ENCODE peak calls at places on chromosomes 3 and 15, in four cellular contexts. E is OCI-LY7, K is astrocyte, W is mesenchymal stem cell. U is an unnamed sample.
A peak's percentile ranks its signal among the peaks of the same experiment; 100 is the strongest.

GRCh38 chr3:69009559-69010410 is 3.7 kb downstream of the EOGT start:
- DNase-seq in W (peak; percentile 38), E (no peak), K (peak; percentile 95), U (peak; percentile 92)

GRCh38 chr3:73399106-73399505 is 225.6 kb downstream of the PDZRN3 start:
- DNase-seq in K (no peak), W (peak; percentile 58), E (no peak), U (no peak)

GRCh38 chr3:178439504-178439903 is 96.7 kb upstream of the KCNMB2 start:
- DNase-seq in K (peak; percentile 57), W (peak; percentile 82), E (no peak), U (peak; percentile 24)

GRCh38 chr3:175287361-175287963 is 428.3 kb downstream of the NAALADL2 start:
- DNase-seq in K (no peak), W (peak; percentile 6), E (no peak), U (no peak)

GRCh38 chr3:150783920-150784746 is 21.2 kb upstream of the SIAH2 start:
- DNase-seq in E (no peak), K (peak; percentile 8), W (no peak), U (no peak)

GRCh38 chr15:92161039-92161670 is 232.5 kb upstream of the ST8SIA2 start:
- DNase-seq in E (peak; percentile 42), K (no peak), W (no peak), U (no peak)

GRCh38 chr3:33131328-33132018 is 17.7 kb downstream of the CRTAP start:
- DNase-seq in K (peak; percentile 58), W (peak; percentile 67), E (peak; percentile 68), U (peak; percentile 96)

GRCh38 chr3:136142592-136142991 is 53.5 kb downstream of the MSL2 start:
- DNase-seq in E (no peak), K (peak; percentile 91), W (peak; percentile 77), U (peak; percentile 72)

GRCh38 chr3:138834359-138835176 is at the start of gene PIK3CB:
- DNase-seq in W (peak; percentile 76), K (peak; percentile 64), E (peak; percentile 89), U (peak; percentile 93)

GRCh38 chr15:82393671-82394070 is 35.9 kb upstream of the GOLGA6L9 start:
- DNase-seq in W (peak; percentile 18), K (peak; percentile 89), E (no peak), U (no peak)

GRCh38 chr15:91472316-91472756 is 372.3 kb downstream of the SV2B start:
- DNase-seq in E (no peak), K (peak; percentile 8), W (no peak), U (no peak)

GRCh38 chr3:146156801-146157310 is 4.1 kb downstream of the PLOD2 start:
- DNase-seq in E (no peak), K (no peak), W (no peak), U (no peak)

GRCh38 chr15:101192081-101192480 is 59.8 kb downstream of the CHSY1 start:
- DNase-seq in E (no peak), K (no peak), W (no peak), U (no peak)

GRCh38 chr3:54676087-54676486 is 251.8 kb downstream of the LRTM1 start:
- DNase-seq in K (no peak), E (no peak), W (no peak), U (no peak)

GRCh38 chr3:17995769-17996168 is 253.3 kb upstream of the TBC1D5 start:
- DNase-seq in K (no peak), E (no peak), W (no peak), U (no peak)

GRCh38 chr15:89197503-89197971 is 23.8 kb downstream of the RLBP1 start:
- DNase-seq in K (no peak), E (no peak), W (no peak), U (peak; percentile 82)

GRCh38 chr15:68572921-68573320 is 5.9 kb upstream of the CORO2B start:
- DNase-seq in W (no peak), K (no peak), E (no peak), U (no peak)

GRCh38 chr15:73709671-73710070 is 25.5 kb downstream of the CD276 start:
- DNase-seq in K (no peak), E (no peak), W (no peak), U (no peak)

GRCh38 chr15:64858136-64858535 is 16.4 kb downstream of the PLEKHO2 start:
- DNase-seq in E (no peak), W (no peak), K (no peak), U (no peak)

GRCh38 chr3:113147608-113148306 is 63.6 kb upstream of the BOC start:
- DNase-seq in E (no peak), W (no peak), K (no peak), U (no peak)

GRCh38 chr3:95356764-95357501 is 1294.1 kb downstream of the NSUN3 start:
- DNase-seq in K (no peak), W (no peak), E (no peak), U (no peak)

GRCh38 chr15:68311464-68311835 is 33.9 kb downstream of the FEM1B start:
- DNase-seq in K (no peak), W (no peak), E (no peak), U (no peak)

GRCh38 chr3:52436500-52437106 is 8.3 kb downstream of the SEMA3G start:
- DNase-seq in E (no peak), W (peak; percentile 62), K (no peak), U (no peak)

GRCh38 chr3:197308591-197308990 is 10.2 kb upstream of the DLG1 start:
- DNase-seq in W (peak; percentile 89), K (peak; percentile 92), E (no peak), U (no peak)

GRCh38 chr3:190721330-190721729 is 141.2 kb downstream of the GMNC start:
- DNase-seq in E (peak; percentile 73), W (no peak), K (no peak), U (no peak)

GRCh38 chr3:167466961-167467360 is 6.9 kb downstream of the SERPINI2 start:
- DNase-seq in E (no peak), K (no peak), W (no peak), U (no peak)

GRCh38 chr15:44535509-44536297 is 1.2 kb upstream of the EIF3J start:
- DNase-seq in K (no peak), W (no peak), E (peak; percentile 42), U (peak; percentile 53)

GRCh38 chr15:67187351-67187854 is 67.1 kb downstream of the AAGAB start:
- DNase-seq in K (no peak), E (no peak), W (no peak), U (no peak)

GRCh38 chr15:96218623-96219465 is 111.7 kb upstream of the NR2F2 start:
- DNase-seq in K (no peak), W (no peak), E (no peak), U (no peak)

GRCh38 chr15:62783303-62783957 is 259.1 kb upstream of the TPM1 start:
- DNase-seq in W (peak; percentile 87), E (no peak), K (peak; percentile 90), U (no peak)

GRCh38 chr3:41580274-41580959 is 381.1 kb downstream of the CTNNB1 start:
- DNase-seq in K (no peak), W (no peak), E (peak; percentile 21), U (peak; percentile 21)

GRCh38 chr3:175057406-175057805 is 198.3 kb downstream of the NAALADL2 start:
- DNase-seq in E (no peak), W (no peak), K (no peak), U (no peak)

GRCh38 chr15:99187886-99188285 is 61.5 kb downstream of the TTC23 start:
- DNase-seq in K (peak; percentile 10), E (no peak), W (no peak), U (no peak)

GRCh38 chr15:33048255-33048654 is 146.3 kb downstream of the FMN1 start:
- DNase-seq in E (peak; percentile 41), K (no peak), W (no peak), U (peak; percentile 60)

GRCh38 chr3:11272913-11273574 is 847 bp downstream of the ATG7 start:
- DNase-seq in E (peak; percentile 16), K (no peak), W (peak; percentile 46), U (no peak)

GRCh38 chr3:122572940-122573412 is 4.5 kb upstream of the PARP15 start:
- DNase-seq in E (peak; percentile 77), W (peak; percentile 24), K (peak; percentile 3), U (peak; percentile 49)
- H3K4me2 ChIP-seq in E (peak overlapping the region; percentile 59), W (no peak overlapping the region), K (no peak overlapping the region), U (no peak overlapping the region)

DNA sequence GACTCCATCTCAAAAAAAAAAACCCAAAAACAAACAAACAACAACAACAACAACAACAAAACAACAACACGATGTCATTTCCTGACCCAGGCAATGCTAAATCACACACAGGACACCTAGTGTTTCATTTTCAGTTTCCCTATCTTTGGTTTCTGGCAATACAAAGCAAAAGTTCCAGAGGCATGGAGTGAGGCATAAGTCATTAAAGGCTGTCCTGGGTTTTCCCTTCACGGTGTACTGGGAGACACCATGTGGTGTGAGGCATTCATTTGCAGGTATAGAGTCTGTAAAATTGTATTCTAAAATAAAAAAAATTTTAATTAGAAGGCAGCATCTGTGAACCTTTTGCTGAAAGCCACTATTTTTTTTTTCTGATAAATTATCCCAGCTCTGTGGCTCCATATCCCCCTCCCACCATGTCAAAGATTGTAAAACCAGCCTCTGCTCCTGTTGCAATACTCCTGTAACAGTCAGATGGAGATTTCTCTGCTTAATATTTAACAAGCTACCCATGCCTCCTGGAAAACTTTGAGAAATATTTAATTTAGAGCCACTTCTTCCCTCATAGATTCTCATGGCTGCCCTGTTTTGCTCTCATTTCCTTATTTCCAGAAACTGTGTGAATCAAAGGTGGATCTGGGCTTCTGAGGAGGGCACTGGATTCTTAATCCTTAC is 324.6 kb downstream of the MCTP2 start:
- DNase-seq in W (no peak), E (no peak), K (no peak), U (no peak)
- H3K4me2 ChIP-seq in W (no peak overlapping the region), E (no peak overlapping the region), K (no peak overlapping the region), U (no peak overlapping the region)

GRCh38 chr3:188792788-188793187 is 379.0 kb upstream of the TPRG1 start:
- DNase-seq in W (no peak), K (no peak), E (peak; percentile 67), U (peak; percentile 64)
- H3K4me2 ChIP-seq in W (no peak overlapping the region), K (no peak overlapping the region), E (peak overlapping the region; percentile 47), U (no peak overlapping the region)

GRCh38 chr15:31160297-31160696 is 58.8 kb upstream of the TRPM1 start:
- DNase-seq in K (no peak), W (no peak), E (no peak), U (no peak)

GRCh38 chr15:31160740-31161495 is 59.4 kb upstream of the TRPM1 start:
- DNase-seq in K (no peak), W (no peak), E (no peak), U (no peak)

GRCh38 chr15:31157644-31158069 is 56.1 kb upstream of the TRPM1 start:
- DNase-seq in K (no peak), W (no peak), E (no peak), U (no peak)

GRCh38 chr15:31159837-31160236 is 58.3 kb upstream of the TRPM1 start:
- DNase-seq in E (no peak), W (no peak), K (no peak), U (no peak)

GRCh38 chr15:31158858-31159569 is 57.5 kb upstream of the TRPM1 start:
- DNase-seq in K (no peak), W (no peak), E (no peak), U (no peak)
- H3K4me2 ChIP-seq in K (no peak overlapping the region), W (no peak overlapping the region), E (no peak overlapping the region), U (no peak overlapping the region)

U was measured in GM23338.